ENCODE peak calls at places on chromosomes 5 and 9, in five cellular contexts. L is CD8-positive, alpha-beta T cell; S is nephron progenitor cell; R is coronary artery; Y is GM12865. P is an unnamed sample.
A peak's percentile ranks its signal among the peaks of the same experiment; 100 is the strongest.

GRCh38 chr5:177426566-177427210 is at the start of gene GRK6:
- DNase-seq in L (peak; percentile 78), S (no peak), R (peak; percentile 80), Y (peak; percentile 80), P (no peak)

GRCh38 chr5:4083591-4084337 is 488.1 kb downstream of the IRX1 start:
- DNase-seq in L (no peak), S (no peak), R (no peak), Y (no peak), P (no peak)

GRCh38 chr5:139733698-139734491 is 61.7 kb upstream of the PSD2 start:
- DNase-seq in L (no peak), S (no peak), R (no peak), Y (no peak), P (no peak)

GRCh38 chr5:343461-344401 is 22.2 kb downstream of the AHRR start:
- DNase-seq in L (peak; percentile 49), S (peak; percentile 75), R (no peak), Y (peak; percentile 76), P (no peak)

GRCh38 chr9:101428909-101429308 is 6.7 kb downstream of the ALDOB start:
- DNase-seq in L (no peak), S (no peak), R (no peak), Y (no peak), P (no peak)

GRCh38 chr5:124746252-124746915 is at the start of gene ZNF608:
- DNase-seq in L (no peak), S (peak; percentile 34), R (peak; percentile 72), Y (peak; percentile 36), P (no peak)

GRCh38 chr5:164188733-164189148 is 683.3 kb downstream of the MAT2B start:
- DNase-seq in L (no peak), S (no peak), R (no peak), Y (no peak), P (no peak)

GRCh38 chr9:2269778-2270177 is 254.6 kb downstream of the SMARCA2 start:
- DNase-seq in L (no peak), S (no peak), R (no peak), Y (no peak), P (no peak)

GRCh38 chr9:34496149-34496712 is 26.6 kb downstream of the ENHO start:
- DNase-seq in L (no peak), S (no peak), R (no peak), Y (no peak), P (no peak)

GRCh38 chr5:135230326-135230925 is 168.6 kb downstream of the MACROH2A1 start:
- DNase-seq in L (no peak), S (no peak), R (no peak), Y (peak; percentile 34), P (no peak)

GRCh38 chr9:135212961-135213360 is 125.5 kb downstream of the OLFM1 start:
- DNase-seq in L (no peak), S (no peak), R (no peak), Y (no peak), P (no peak)

GRCh38 chr9:77759391-77759790 is 111.3 kb upstream of the GNA14 start:
- DNase-seq in L (no peak), S (no peak), R (no peak), Y (no peak), P (no peak)

GRCh38 chr9:77752566-77752965 is 104.4 kb upstream of the GNA14 start:
- DNase-seq in L (no peak), S (no peak), R (no peak), Y (no peak), P (no peak)

GRCh38 chr9:77751341-77752091 is 103.4 kb upstream of the GNA14 start:
- DNase-seq in L (no peak), S (peak; percentile 32), R (no peak), Y (peak; percentile 47), P (no peak)

GRCh38 chr9:77753183-77753582 is 105.1 kb upstream of the GNA14 start:
- DNase-seq in L (no peak), S (no peak), R (no peak), Y (no peak), P (no peak)

DNA sequence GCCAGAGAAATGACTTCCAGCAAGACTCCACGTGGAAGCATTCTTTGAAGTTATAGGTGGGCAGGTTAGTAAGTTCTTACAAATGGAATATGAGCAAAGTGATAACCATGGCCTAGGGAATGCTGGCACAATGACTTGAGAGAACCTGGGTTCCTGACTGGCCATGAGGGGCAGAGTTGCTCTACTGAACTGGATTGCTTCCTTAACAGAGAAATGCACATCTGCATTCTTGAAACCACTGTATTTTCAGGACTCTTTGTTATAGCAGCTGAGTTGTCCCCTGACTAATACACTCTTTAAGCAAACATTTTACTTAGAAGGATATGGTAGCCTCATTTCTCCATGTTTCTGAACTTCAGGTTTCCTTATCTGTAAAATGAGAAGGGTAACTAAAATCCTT is 108.3 kb upstream of the GNA14 start:
- DNase-seq in L (no peak), S (no peak), R (no peak), Y (peak; percentile 22), P (no peak)
- TF ChIP-seq CTCF in L (no peak), S (no peak), R (no peak), Y (peak; percentile 34), P (no peak)

DNA sequence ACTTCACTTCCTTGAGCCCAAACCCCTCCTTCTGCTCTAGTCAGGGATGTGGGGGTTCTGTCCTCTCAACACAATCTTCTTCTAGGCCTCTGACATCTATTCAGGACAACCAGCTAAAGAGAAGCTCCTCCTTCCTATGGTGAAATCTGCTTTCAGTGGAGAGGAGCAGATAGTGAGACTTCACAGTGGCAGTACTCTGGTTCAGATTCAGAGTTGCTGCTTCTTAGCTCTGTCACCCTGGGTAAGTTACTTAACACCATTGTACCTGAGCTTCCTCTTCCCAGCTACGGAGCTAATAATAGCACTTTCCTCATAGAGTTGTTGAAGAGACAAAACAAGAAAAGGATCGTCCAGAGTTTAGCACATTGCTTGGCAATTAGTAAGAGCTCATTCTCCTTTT is 77.3 kb upstream of the LARP1 start:
- DNase-seq in L (no peak), S (no peak), R (no peak), Y (no peak), P (no peak)
- TF ChIP-seq CTCF in L (no peak), S (no peak), R (no peak), Y (no peak), P (no peak)

GRCh38 chr5:180439911-180440769 is 54.0 kb upstream of the CNOT6 start:
- DNase-seq in L (no peak), S (no peak), R (no peak), Y (no peak), P (no peak)
- TF ChIP-seq CTCF in L (no peak), S (no peak), R (no peak), Y (no peak), P (no peak)

DNA sequence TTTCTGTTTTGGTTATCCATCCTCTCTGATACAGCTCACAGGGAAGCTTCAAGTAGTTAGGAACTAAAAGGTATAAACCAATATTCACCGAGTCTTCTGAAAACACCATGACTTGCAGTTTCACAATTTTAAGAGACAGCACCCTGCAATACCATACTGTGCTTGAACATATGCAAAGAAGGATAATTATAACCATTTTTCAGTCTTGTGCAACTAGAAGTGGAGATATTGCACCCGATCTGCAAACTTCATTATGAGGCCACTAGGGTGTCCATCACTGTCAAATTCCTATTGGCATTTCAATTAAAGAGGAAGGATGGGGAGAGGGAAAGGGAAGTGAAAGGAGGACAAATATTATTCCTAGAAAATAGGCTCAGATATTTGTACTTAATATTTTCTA is 32.4 kb upstream of the CEP120 start:
- DNase-seq in L (no peak), S (no peak), R (no peak), Y (peak; percentile 74), P (no peak)
- TF ChIP-seq CTCF in L (no peak), S (no peak), R (no peak), Y (peak; percentile 10), P (no peak)